ENCODE peak calls at places on chromosomes 6 and 20, in ten cellular contexts. D, B, Q, U, W, O, Y, S, H and T are unnamed samples.
A peak's percentile ranks its signal among the peaks of the same experiment; 100 is the strongest.

GRCh38 chr6:62285612-62286469 is at the start of gene KHDRBS2:
- DNase-seq in H (peak; percentile 85), B (no peak), S (no peak), D (no peak), Y (peak; percentile 89), W (peak; percentile 7), O (peak; percentile 96), U (no peak), Q (no peak), T (peak; percentile 86)

GRCh38 chr20:45322952-45323383 is 14.9 kb upstream of the MATN4 start:
- DNase-seq in U (peak; percentile 50), S (peak; percentile 92), B (no peak), W (no peak), O (peak; percentile 87), Y (no peak), Q (peak; percentile 56), D (no peak), H (peak; percentile 92), T (no peak)

GRCh38 chr6:138194221-138194620 is 24.1 kb downstream of the PBOV1 start:
- DNase-seq in S (no peak), H (no peak), Y (no peak), Q (no peak), B (no peak), W (no peak), O (no peak), U (no peak), D (no peak), T (no peak)

GRCh38 chr20:45187693-45188092 is 13.0 kb downstream of the PI3 start:
- DNase-seq in Y (no peak), S (peak; percentile 3), U (no peak), B (no peak), D (no peak), O (no peak), W (no peak), Q (no peak), H (no peak), T (no peak)

GRCh38 chr6:130161627-130162404 is 60.9 kb downstream of the SAMD3 start:
- DNase-seq in H (no peak), D (no peak), Y (no peak), W (no peak), U (no peak), B (no peak), Q (no peak), O (no peak), S (no peak), T (no peak)

GRCh38 chr20:21182832-21183563 is 57.1 kb downstream of the KIZ start:
- DNase-seq in Q (peak; percentile 98), D (peak; percentile 98), S (peak; percentile 88), Y (no peak), O (no peak), B (no peak), W (no peak), H (no peak), U (peak; percentile 78), T (no peak)

GRCh38 chr6:150448221-150448620 is 79.4 kb downstream of the IYD start:
- DNase-seq in U (no peak), B (no peak), D (no peak), Y (no peak), S (no peak), H (no peak), Q (no peak), O (no peak), W (no peak), T (no peak)

GRCh38 chr6:129432738-129433137 is 277.2 kb downstream of the ARHGAP18 start:
- DNase-seq in W (no peak), U (no peak), B (no peak), Y (no peak), D (no peak), S (peak; percentile 22), H (peak; percentile 33), O (no peak), Q (peak; percentile 8), T (no peak)

GRCh38 chr6:88730602-88731001 is 232.8 kb downstream of the RNGTT start:
- DNase-seq in Q (peak; percentile 63), S (peak; percentile 66), B (no peak), W (no peak), D (no peak), U (no peak), H (no peak), O (no peak), Y (no peak), T (no peak)

GRCh38 chr6:40441132-40441531 is 146.0 kb downstream of the LRFN2 start:
- DNase-seq in H (no peak), O (no peak), Y (no peak), D (no peak), B (no peak), S (no peak), U (no peak), Q (no peak), W (no peak), T (no peak)